ENCODE peak calls at places on chromosomes 6 and 20, in four cellular contexts. K is heart left ventricle, W is fibroblast of the aortic adventitia, H is MM.1S. U is an unnamed sample.

GRCh38 chr6:157019733-157020132 is 242.6 kb downstream of the ARID1B start:
- DNase-seq in K (no peak), W (peak), H (peak), U (peak)

GRCh38 chr6:56664007-56664406 is 21.3 kb upstream of the DST start:
- DNase-seq in K (no peak), W (no peak), H (no peak), U (no peak)

GRCh38 chr6:158706369-158706982 is 56.6 kb downstream of the SYTL3 start:
- DNase-seq in K (peak), W (peak), H (no peak), U (peak)

GRCh38 chr20:50794846-50795634 is at the start of gene BCAS4:
- DNase-seq in K (peak), W (peak), H (peak), U (peak)

GRCh38 chr20:44536139-44536538 is 14.3 kb upstream of the SERINC3 start:
- DNase-seq in K (no peak), W (no peak), H (no peak), U (no peak)

GRCh38 chr20:32969356-32970114 is 34.7 kb downstream of the SUN5 start:
- DNase-seq in K (peak), W (no peak), H (no peak), U (no peak)

GRCh38 chr6:166351715-166352285 is 9.5 kb upstream of the SFT2D1 start:
- DNase-seq in K (no peak), W (no peak), H (peak), U (no peak)

GRCh38 chr20:4406627-4407026 is 315.1 kb upstream of the PRND start:
- DNase-seq in K (no peak), W (peak), H (no peak), U (peak)

GRCh38 chr6:163950159-163950558 is 535.6 kb downstream of the QKI start:
- DNase-seq in K (no peak), W (no peak), H (no peak), U (peak)

GRCh38 chr6:100126682-100127484 is 132.9 kb upstream of the MCHR2 start:
- DNase-seq in K (no peak), W (no peak), H (no peak), U (no peak)

GRCh38 chr20:17822039-17822438 is 122.3 kb downstream of the BANF2 start:
- DNase-seq in K (no peak), W (peak), H (peak), U (peak)

GRCh38 chr6:127865108-127865507 is 35.8 kb downstream of the THEMIS start:
- DNase-seq in K (no peak), W (no peak), H (no peak), U (no peak)

GRCh38 chr20:14984305-14984704 is 646.9 kb upstream of the FLRT3 start:
- DNase-seq in K (no peak), W (no peak), H (no peak), U (no peak)

GRCh38 chr6:148525453-148525852 is 182.8 kb downstream of the SASH1 start:
- DNase-seq in K (no peak), W (peak), H (no peak), U (peak)

GRCh38 chr6:162251257-162251656 is 476.3 kb downstream of the PRKN start:
- DNase-seq in K (no peak), W (no peak), H (no peak), U (no peak)

GRCh38 chr20:41482647-41483552 is 116.3 kb upstream of the EMILIN3 start:
- DNase-seq in K (no peak), W (peak), H (no peak), U (peak)

GRCh38 chr6:100665041-100665380 is 200.3 kb upstream of the SIM1 start:
- DNase-seq in K (no peak), W (no peak), H (peak), U (no peak)

GRCh38 chr6:101803146-101803545 is 409.6 kb downstream of the GRIK2 start:
- DNase-seq in K (no peak), W (peak), H (no peak), U (peak)

DNA sequence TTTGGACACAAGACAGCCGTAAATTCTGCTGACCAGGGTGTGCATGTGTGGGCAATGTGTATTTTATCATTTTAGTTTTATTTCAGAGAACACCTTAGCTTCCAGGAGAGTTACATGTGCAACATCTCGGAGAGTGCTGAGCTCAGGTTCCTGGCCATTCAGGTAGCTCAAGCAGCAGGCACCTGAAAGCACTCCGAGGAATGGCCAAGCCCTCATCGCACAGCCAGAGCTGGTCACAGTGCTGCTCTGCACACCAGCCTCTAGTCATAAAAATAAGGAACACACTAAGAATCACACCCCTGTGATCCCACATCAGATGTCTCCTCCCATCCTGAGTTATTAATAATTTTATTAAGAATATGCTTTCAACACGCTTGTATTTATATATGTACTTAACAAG is 36.2 kb upstream of the IRF4 start:
- DNase-seq in K (no peak), W (no peak), H (no peak), U (no peak)
- H3K4me3 ChIP-seq in K (no peak), W (no peak), H (no peak), U (no peak)

DNA sequence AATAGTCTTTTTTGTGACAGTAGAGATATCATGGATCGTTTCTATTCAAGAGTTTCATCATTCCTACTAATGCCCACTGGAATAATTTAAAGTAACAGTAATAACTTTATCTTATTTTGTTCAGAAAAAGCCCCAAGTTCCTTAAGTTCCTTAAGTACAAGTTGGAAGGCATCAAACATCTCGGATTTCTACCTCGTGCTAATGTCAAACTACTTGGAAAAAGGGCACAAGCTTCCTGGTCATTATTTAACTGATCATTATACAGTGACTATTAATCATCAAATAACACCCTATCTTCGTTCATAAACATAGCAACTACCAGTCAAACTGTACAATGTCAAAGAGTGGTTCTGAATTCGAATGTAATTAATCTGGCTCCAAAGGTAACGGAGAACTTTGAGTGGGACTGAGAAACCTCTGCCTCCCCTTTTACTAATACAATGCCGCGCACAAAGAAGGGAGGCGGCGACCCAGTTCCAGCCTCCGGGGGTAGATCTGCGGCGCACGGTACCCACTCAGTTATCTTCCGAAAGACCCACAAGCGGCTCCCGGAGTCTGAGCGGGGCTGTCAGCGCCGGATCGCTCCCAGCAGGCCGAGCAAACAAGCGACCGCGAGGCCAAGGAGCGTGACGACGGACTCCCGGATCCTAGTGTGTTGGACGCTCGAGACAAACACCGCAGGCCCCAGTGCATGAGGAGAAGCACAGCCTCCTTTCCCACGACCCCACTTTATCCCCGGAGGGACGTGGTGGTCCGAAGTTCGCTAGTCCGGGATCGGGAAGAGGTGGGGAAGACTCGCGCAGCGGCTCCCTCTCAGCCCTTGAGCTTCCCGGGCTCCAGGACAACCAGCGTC is 716 bp downstream of the SHPRH start:
- DNase-seq in K (no peak), W (peak), H (peak), U (peak)
- TF ChIP-seq CTCF in K (no peak), W (no peak), H (no peak), U (no peak)

DNA sequence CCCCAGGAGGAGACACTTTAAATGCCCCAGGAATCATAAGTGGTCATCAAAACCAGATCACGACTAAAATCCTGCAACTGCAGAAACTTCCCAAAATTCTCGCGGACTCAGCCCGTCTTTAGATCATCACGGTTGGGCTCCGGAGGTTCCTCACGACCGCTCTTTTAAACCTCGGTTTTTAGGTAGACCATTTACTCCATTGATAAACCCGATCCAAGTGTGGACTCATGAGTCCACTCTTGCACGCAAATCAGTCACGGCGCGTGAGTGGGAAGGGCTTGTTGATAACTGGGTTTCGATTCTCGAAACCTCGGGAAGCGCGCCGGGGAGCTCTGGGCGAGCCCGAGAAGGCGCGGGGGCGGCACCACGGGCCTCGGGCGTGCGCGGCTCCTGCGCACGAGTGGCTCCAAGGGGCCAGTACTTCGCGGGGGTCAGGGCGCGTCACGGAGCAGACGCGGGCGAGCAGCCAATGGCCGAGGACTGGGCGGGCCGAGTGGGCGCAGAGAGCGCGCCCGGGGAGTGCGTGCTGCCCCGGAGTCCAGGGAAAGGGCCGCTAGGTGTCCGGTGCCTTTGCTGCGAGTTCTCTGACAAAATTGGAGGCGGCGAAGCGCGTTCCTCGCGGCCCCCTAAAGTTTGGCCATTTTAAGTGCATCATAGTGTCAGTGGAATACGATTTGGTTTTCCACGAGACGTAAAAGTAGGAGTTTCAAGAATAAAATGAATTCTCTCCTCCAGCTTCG is 658 bp upstream of the TENT5A start:
- DNase-seq in K (peak), W (peak), H (peak), U (peak)
- H3K4me3 ChIP-seq in K (peak), W (peak), H (peak), U (peak)

DNA sequence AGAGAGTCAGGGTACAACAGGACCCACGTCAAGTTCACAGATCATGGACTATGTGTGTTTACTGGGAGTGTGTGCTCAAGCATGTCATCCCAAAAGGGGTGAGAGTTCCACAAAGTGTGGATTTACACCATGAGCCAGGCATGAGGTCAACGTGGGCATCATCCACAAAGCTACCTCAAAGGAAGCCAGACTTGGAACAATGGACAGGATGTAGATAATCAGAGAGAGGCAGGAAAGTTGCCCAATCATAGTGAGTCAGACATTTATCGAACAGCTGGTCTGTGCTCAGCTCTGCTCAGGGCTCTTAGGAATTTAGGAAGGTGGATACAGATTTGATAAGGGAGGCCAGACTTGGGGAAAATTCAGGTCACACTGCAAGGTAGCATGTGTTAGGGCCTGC is 317.2 kb upstream of the CDYL start:
- DNase-seq in K (no peak), W (peak), H (no peak), U (peak)
- TF ChIP-seq CTCF in K (no peak), W (no peak), H (no peak), U (no peak)

DNA sequence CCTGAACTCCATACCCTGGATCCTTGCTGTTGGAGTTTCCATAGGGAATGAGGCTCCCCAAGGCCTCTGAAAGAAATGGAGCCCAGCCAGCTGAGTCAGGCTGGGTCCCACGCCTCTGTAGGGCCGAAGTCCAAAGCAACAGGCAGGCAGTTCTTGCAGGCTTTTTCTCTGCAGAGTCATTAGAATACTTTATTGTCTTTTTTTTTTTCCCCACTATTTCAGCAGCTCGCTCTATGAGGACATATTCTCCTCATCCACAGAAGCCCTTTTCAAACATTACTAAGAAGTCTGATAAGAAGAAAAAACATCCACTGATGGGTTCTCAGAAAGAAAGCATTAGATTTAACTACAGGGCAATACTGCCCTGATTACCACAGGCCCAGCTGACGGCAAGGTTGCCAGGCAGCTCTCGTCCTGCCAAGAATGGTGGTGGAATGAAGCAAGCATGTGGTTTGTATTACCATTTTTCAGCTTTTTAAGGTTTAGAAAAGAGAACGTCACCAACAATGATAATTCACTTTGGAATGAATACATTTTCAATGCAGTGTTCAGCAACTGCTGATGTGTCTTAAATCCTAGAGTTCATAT is 223.4 kb upstream of the CITED2 start:
- DNase-seq in K (peak), W (peak), H (no peak), U (peak)
- H3K4me3 ChIP-seq in K (no peak), W (no peak), H (no peak), U (no peak)

DNA sequence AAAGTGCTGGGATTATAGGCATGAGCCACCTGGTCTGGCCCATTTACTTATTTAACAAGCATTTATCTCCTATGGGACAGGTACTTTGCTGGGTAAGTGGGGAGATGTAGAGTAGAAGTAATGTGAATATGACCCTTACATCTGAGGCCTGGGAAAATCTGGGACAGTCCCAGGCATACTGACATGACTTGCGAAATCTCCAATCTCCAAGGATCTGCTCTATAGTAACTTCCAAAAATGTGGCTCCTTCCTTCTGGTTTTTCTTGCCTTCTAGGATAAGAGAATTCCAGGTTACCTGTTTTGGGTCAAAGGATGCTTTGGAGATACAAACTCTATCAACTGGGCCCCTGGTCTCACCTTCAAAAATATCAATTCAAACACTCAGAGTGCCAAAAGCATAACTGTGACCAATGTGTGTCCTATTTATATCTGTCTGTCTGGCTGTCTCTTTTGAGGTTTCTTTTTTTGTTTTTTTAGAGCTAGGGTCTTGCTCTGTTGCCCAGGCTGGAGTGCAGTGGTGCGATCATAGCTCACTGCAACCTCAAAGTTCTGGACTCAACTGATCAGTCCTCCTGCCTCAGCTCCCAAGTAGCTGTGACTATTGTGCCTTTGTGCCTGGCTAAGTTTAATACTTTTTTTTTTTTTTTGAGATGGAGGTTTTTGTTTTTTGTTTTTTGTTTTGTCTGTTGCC is 11.7 kb upstream of the JARID2 start:
- DNase-seq in K (no peak), W (no peak), H (no peak), U (no peak)
- TF ChIP-seq CTCF in K (no peak), W (no peak), H (no peak), U (no peak)

GRCh38 chr6:28774292-28775051 is 149.3 kb downstream of the TRIM27 start:
- DNase-seq in K (no peak), W (no peak), H (no peak), U (no peak)

GRCh38 chr6:28777147-28777461 is 146.7 kb downstream of the TRIM27 start:
- DNase-seq in K (no peak), W (no peak), H (no peak), U (no peak)

GRCh38 chr6:28776269-28777146 is 147.3 kb downstream of the TRIM27 start:
- DNase-seq in K (no peak), W (no peak), H (no peak), U (no peak)

GRCh38 chr6:28775405-28776129 is 148.2 kb downstream of the TRIM27 start:
- DNase-seq in K (no peak), W (no peak), H (no peak), U (no peak)

GRCh38 chr6:28775052-28775376 is 148.8 kb downstream of the TRIM27 start:
- DNase-seq in K (no peak), W (no peak), H (no peak), U (no peak)
- H3K4me3 ChIP-seq in K (no peak), W (no peak), H (no peak), U (no peak)

GRCh38 chr6:31663961-31664789 is 622 bp downstream of the GPANK1 start:
- DNase-seq in K (peak), W (peak), H (peak), U (peak)
- TF ChIP-seq CTCF in K (no peak), W (no peak), H (no peak), U (no peak)

GRCh38 chr6:32840604-32841246 is 2.2 kb upstream of the TAP2 start:
- DNase-seq in K (no peak), W (no peak), H (no peak), U (no peak)
- H3K4me3 ChIP-seq in K (no peak), W (no peak), H (no peak), U (no peak)

U was measured in astrocyte of the spinal cord.